ENCODE peak calls at places on chromosome 2, in four cellular contexts. P, G, M and A are unnamed samples.

GRCh38 chr2:232330068-232330999 is 48.2 kb upstream of the ALPP start:
- DNase-seq in P (no peak), G (no peak), M (no peak), A (no peak)

GRCh38 chr2:23531280-23531679 is 146.3 kb downstream of the KLHL29 start:
- DNase-seq in P (no peak), G (no peak), M (no peak), A (no peak)

GRCh38 chr2:65630643-65631042 is 198.2 kb upstream of the SPRED2 start:
- DNase-seq in P (no peak), G (no peak), M (no peak), A (no peak)

GRCh38 chr2:43312751-43313641 is 86.6 kb upstream of the ZFP36L2 start:
- DNase-seq in P (no peak), G (peak; percentile 61), M (no peak), A (no peak)

GRCh38 chr2:41990688-41991087 is 57.1 kb upstream of the PKDCC start:
- DNase-seq in P (no peak), G (no peak), M (no peak), A (no peak)

GRCh38 chr2:229431331-229431954 is 160.4 kb upstream of the PID1 start:
- DNase-seq in P (no peak), G (no peak), M (no peak), A (no peak)

GRCh38 chr2:98036349-98037000 is 40.7 kb upstream of the TMEM131 start:
- DNase-seq in P (no peak), G (no peak), M (no peak), A (no peak)

GRCh38 chr2:48723125-48723524 is 32.4 kb downstream of the LHCGR start:
- DNase-seq in P (no peak), G (no peak), M (no peak), A (no peak)

GRCh38 chr2:69177063-69177771 is 164.2 kb downstream of the ANTXR1 start:
- DNase-seq in P (no peak), G (no peak), M (no peak), A (no peak)

GRCh38 chr2:74583504-74583903 is 29.0 kb downstream of the DOK1 start:
- DNase-seq in P (no peak), G (no peak), M (no peak), A (no peak)

GRCh38 chr2:9637330-9637729 is 6.5 kb upstream of the YWHAQ start:
- DNase-seq in P (no peak), G (no peak), M (no peak), A (no peak)

GRCh38 chr2:191693151-191693550 is 15.2 kb downstream of the NABP1 start:
- DNase-seq in P (no peak), G (no peak), M (no peak), A (no peak)

GRCh38 chr2:230798769-230799399 is 65.9 kb upstream of the ITM2C start:
- DNase-seq in P (peak; percentile 39), G (no peak), M (peak; percentile 72), A (peak; percentile 64)

GRCh38 chr2:64222942-64223511 is 78.8 kb upstream of the PELI1 start:
- DNase-seq in P (no peak), G (no peak), M (no peak), A (no peak)

GRCh38 chr2:17894005-17894404 is 15.5 kb downstream of the KCNS3 start:
- DNase-seq in P (no peak), G (no peak), M (no peak), A (no peak)

GRCh38 chr2:187319441-187320108 is 128.5 kb downstream of the CALCRL start:
- DNase-seq in P (no peak), G (no peak), M (no peak), A (no peak)

GRCh38 chr2:207107551-207107950 is 58.2 kb downstream of the KLF7 start:
- DNase-seq in P (peak; percentile 3), G (no peak), M (no peak), A (no peak)

GRCh38 chr2:42123426-42123825 is 45.7 kb upstream of the EML4 start:
- DNase-seq in P (no peak), G (no peak), M (no peak), A (no peak)

GRCh38 chr2:109644571-109645275 is 30.6 kb downstream of the SOWAHC start:
- DNase-seq in P (no peak), G (peak; percentile 72), M (no peak), A (no peak)

GRCh38 chr2:186903183-186903582 is 54.2 kb upstream of the ZSWIM2 start:
- DNase-seq in P (no peak), G (no peak), M (no peak), A (no peak)

GRCh38 chr2:14408695-14409094 is 223.8 kb upstream of the LRATD1 start:
- DNase-seq in P (no peak), G (no peak), M (no peak), A (no peak)

GRCh38 chr2:26477126-26477910 is 606 bp downstream of the OTOF start:
- DNase-seq in P (no peak), G (no peak), M (no peak), A (no peak)

GRCh38 chr2:60569680-60570111 is 16.2 kb upstream of the BCL11A start:
- DNase-seq in P (no peak), G (no peak), M (no peak), A (no peak)

GRCh38 chr2:130922417-130922816 is 85.7 kb downstream of the ARHGEF4 start:
- DNase-seq in P (no peak), G (no peak), M (no peak), A (no peak)

GRCh38 chr2:98148968-98149697 is 62.2 kb downstream of the VWA3B start:
- DNase-seq in P (no peak), G (no peak), M (no peak), A (peak; percentile 9)

GRCh38 chr2:145123606-145124005 is 603.7 kb upstream of the ZEB2 start:
- DNase-seq in P (no peak), G (peak; percentile 13), M (no peak), A (no peak)

GRCh38 chr2:60808330-60808801 is 52.3 kb downstream of the PAPOLG start:
- DNase-seq in P (no peak), G (no peak), M (no peak), A (no peak)

GRCh38 chr2:164545484-164545883 is 75.8 kb downstream of the GRB14 start:
- DNase-seq in P (no peak), G (no peak), M (no peak), A (peak; percentile 1)

GRCh38 chr2:75709297-75709696 is 1.4 kb downstream of the GCFC2 start:
- DNase-seq in P (no peak), G (no peak), M (no peak), A (no peak)

GRCh38 chr2:23549051-23549450 is 164.1 kb downstream of the KLHL29 start:
- DNase-seq in P (no peak), G (no peak), M (no peak), A (no peak)

GRCh38 chr2:161243312-161243711 is 64.9 kb upstream of the PSMD14 start:
- DNase-seq in P (no peak), G (no peak), M (peak; percentile 18), A (peak; percentile 9)

GRCh38 chr2:174166261-174166660 is 82.1 kb downstream of the OLA1 start:
- DNase-seq in P (no peak), G (no peak), M (no peak), A (no peak)

GRCh38 chr2:212905640-212906201 is 245.7 kb downstream of the IKZF2 start:
- DNase-seq in P (no peak), G (no peak), M (no peak), A (no peak)

GRCh38 chr2:187055463-187055862 is 206.5 kb upstream of the ZSWIM2 start:
- DNase-seq in P (no peak), G (no peak), M (no peak), A (no peak)

GRCh38 chr2:17558053-17558452 is 17.6 kb downstream of the VSNL1 start:
- DNase-seq in P (no peak), G (no peak), M (no peak), A (no peak)

GRCh38 chr2:102540882-102541281 is 67.9 kb downstream of the SLC9A4 start:
- DNase-seq in P (no peak), G (no peak), M (no peak), A (no peak)

GRCh38 chr2:37526856-37527255 is 144.6 kb downstream of the CDC42EP3 start:
- DNase-seq in P (no peak), G (no peak), M (no peak), A (no peak)

GRCh38 chr2:55010915-55011314 is 39.3 kb downstream of the RTN4 start:
- DNase-seq in P (no peak), G (no peak), M (no peak), A (no peak)

GRCh38 chr2:25226827-25227226 is 58.4 kb upstream of the POMC start:
- DNase-seq in P (no peak), G (no peak), M (no peak), A (no peak)